ENCODE peak calls at places on chromosomes 3 and 15, in seven cellular contexts. A, T, I, E, N, C and L are unnamed samples.
A peak's percentile ranks its signal among the peaks of the same experiment; 100 is the strongest.

GRCh38 chr3:48795997-48796732 is 51.5 kb downstream of the PRKAR2A start:
- DNase-seq in A (no peak), T (no peak), I (no peak), E (no peak), N (no peak), C (no peak), L (no peak)

GRCh38 chr3:60998855-60999254 is 252.4 kb downstream of the FHIT start:
- DNase-seq in A (no peak), T (no peak), I (no peak), E (no peak), N (no peak), C (no peak), L (no peak)

GRCh38 chr15:60840306-60840702 is 361.4 kb upstream of the ICE2 start:
- DNase-seq in A (peak; percentile 49), T (no peak), I (peak; percentile 4), E (no peak), N (no peak), C (no peak), L (no peak)

GRCh38 chr15:94070341-94071275 is 160.8 kb upstream of the MCTP2 start:
- DNase-seq in A (no peak), T (no peak), I (no peak), E (no peak), N (peak; percentile 12), C (peak; percentile 81), L (no peak)

GRCh38 chr3:10815487-10815886 is 541 bp upstream of the SLC6A11 start:
- DNase-seq in A (no peak), T (no peak), I (no peak), E (no peak), N (no peak), C (no peak), L (no peak)

GRCh38 chr3:66271231-66271630 is 50.4 kb downstream of the SLC25A26 start:
- DNase-seq in A (no peak), T (no peak), I (no peak), E (no peak), N (no peak), C (no peak), L (no peak)

GRCh38 chr3:185537369-185537970 is 14.9 kb downstream of the LIPH start:
- DNase-seq in A (peak; percentile 80), T (no peak), I (peak; percentile 47), E (no peak), N (peak; percentile 58), C (peak; percentile 63), L (peak; percentile 30)

GRCh38 chr3:144053121-144053520 is 81.5 kb downstream of the DIPK2A start:
- DNase-seq in A (peak; percentile 75), T (no peak), I (no peak), E (no peak), N (no peak), C (no peak), L (no peak)

GRCh38 chr15:32831458-32831857 is 113.7 kb downstream of the GREM1 start:
- DNase-seq in A (no peak), T (no peak), I (no peak), E (no peak), N (no peak), C (no peak), L (no peak)

GRCh38 chr3:183293966-183294365 is 40.9 kb downstream of the B3GNT5 start:
- DNase-seq in A (no peak), T (no peak), I (no peak), E (no peak), N (no peak), C (no peak), L (no peak)